ENCODE peak calls at places on chromosomes 11 and 22, in seven cellular contexts. B, I, J, W, Q, S and U are unnamed samples.
A peak's percentile ranks its signal among the peaks of the same experiment; 100 is the strongest.

GRCh38 chr11:12275818-12276217 is 101.6 kb upstream of the PARVA start:
- DNase-seq in Q (no peak), B (no peak), J (no peak), S (no peak), I (no peak), W (no peak), U (no peak)

GRCh38 chr11:96361778-96362177 is 18.8 kb upstream of the MAML2 start:
- DNase-seq in W (no peak), J (no peak), Q (no peak), S (no peak), B (no peak), I (no peak), U (peak; percentile 72)

GRCh38 chr22:48742191-48742555 is 1085.5 kb downstream of the BRD1 start:
- DNase-seq in S (no peak), Q (no peak), I (no peak), B (no peak), W (no peak), J (no peak), U (no peak)

GRCh38 chr11:45142241-45142885 is 4.1 kb upstream of the PRDM11 start:
- DNase-seq in S (no peak), Q (no peak), I (peak; percentile 32), J (no peak), B (no peak), W (peak; percentile 51), U (no peak)

GRCh38 chr11:1639666-1640065 is 10.1 kb downstream of the KRTAP5-5 start:
- DNase-seq in I (no peak), J (no peak), S (no peak), B (no peak), W (no peak), Q (no peak), U (no peak)

GRCh38 chr22:23306438-23306921 is 126.2 kb downstream of the BCR start:
- DNase-seq in B (no peak), S (no peak), I (peak; percentile 34), Q (no peak), J (no peak), W (peak; percentile 23), U (no peak)

GRCh38 chr11:117627259-117627658 is 169.8 kb downstream of the DSCAML1 start:
- DNase-seq in S (no peak), W (no peak), J (no peak), B (no peak), Q (no peak), I (no peak), U (no peak)

GRCh38 chr22:36335621-36336020 is 52.1 kb downstream of the MYH9 start:
- DNase-seq in S (no peak), Q (no peak), B (no peak), J (no peak), I (no peak), W (no peak), U (no peak)

GRCh38 chr22:32583921-32584335 is 109.3 kb downstream of the FBXO7 start:
- DNase-seq in B (no peak), J (no peak), S (no peak), I (no peak), Q (no peak), W (no peak), U (peak; percentile 19)

GRCh38 chr22:40374567-40374966 is 4.2 kb downstream of the SGSM3 start:
- DNase-seq in I (no peak), B (no peak), S (no peak), J (no peak), W (no peak), Q (no peak), U (no peak)

GRCh38 chr11:64124147-64124546 is 41.8 kb downstream of the MACROD1 start:
- DNase-seq in J (no peak), B (no peak), Q (no peak), W (no peak), S (no peak), I (no peak), U (no peak)

GRCh38 chr11:46490576-46491100 is 99.1 kb upstream of the CHRM4 start:
- DNase-seq in I (no peak), S (no peak), J (no peak), W (no peak), Q (no peak), B (no peak), U (no peak)

GRCh38 chr11:125165111-125165663 is 636 bp downstream of the PKNOX2 start:
- DNase-seq in Q (no peak), W (peak; percentile 45), S (peak; percentile 43), J (peak; percentile 21), B (no peak), I (peak; percentile 43), U (no peak)

GRCh38 chr11:3022300-3022967 is 30.3 kb upstream of the NAP1L4 start:
- DNase-seq in B (no peak), J (no peak), I (no peak), S (no peak), W (no peak), Q (no peak), U (no peak)

GRCh38 chr22:20138417-20138738 is 6.8 kb downstream of the ZDHHC8 start:
- DNase-seq in J (no peak), Q (no peak), S (no peak), I (no peak), B (no peak), W (no peak), U (no peak)

DNA sequence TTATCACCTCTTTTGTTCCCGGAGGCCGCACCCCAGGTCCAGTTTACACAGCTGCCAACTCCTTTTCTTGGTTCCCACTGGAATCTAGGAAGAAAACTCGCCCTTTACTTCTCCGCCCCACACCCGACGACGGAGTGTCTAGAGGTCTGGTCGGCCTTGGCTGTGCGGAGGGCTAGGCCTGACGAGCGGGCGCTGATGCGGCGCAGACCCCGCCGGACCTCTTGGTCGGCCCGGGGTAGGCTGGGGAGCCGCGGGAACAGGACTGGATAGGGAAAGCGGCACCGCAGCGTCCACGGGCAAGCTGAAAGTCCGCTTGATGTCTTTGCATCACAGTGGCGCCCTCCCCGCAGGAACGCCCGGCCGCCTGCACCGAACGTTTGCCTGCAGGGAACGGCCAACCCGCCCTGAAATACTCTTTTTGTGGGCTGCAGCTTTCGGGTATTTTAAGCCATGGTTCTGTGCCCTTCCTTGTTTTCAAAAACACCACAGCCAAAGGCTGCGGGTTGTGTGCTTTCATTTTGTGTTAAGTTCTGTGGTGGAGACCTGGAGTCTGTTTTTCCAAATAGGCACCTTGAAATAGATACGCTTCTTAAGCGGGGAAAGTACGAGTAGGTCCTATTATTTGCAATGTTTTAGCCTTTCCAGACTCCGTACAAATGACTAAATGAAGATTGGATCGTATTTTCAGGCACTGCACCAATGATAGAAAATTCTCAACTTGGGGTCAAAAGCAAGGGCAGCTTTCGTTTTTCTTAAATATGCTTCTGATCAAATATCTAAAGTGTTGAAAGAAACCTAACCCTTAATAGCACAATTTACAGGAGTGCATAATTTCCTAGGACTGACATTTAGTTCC is 880 bp upstream of the ZBED5 start:
- DNase-seq in Q (peak; percentile 54), J (no peak), B (no peak), W (peak; percentile 66), S (no peak), I (peak; percentile 68), U (peak; percentile 84)
- TF ChIP-seq POLR2A in Q (no peak), J (peak; percentile 28), B (no peak), W (no peak), S (no peak), I (no peak), U (no peak)

GRCh38 chr11:18634140-18635032 is at the start of gene SPTY2D1:
- DNase-seq in B (peak; percentile 99), I (peak; percentile 100), J (peak; percentile 96), S (peak; percentile 84), W (peak; percentile 99), Q (peak; percentile 100), U (peak; percentile 100)
- TF ChIP-seq POLR2A in B (peak; percentile 91), I (peak; percentile 95), J (peak; percentile 68), S (peak; percentile 95), W (peak; percentile 90), Q (peak; percentile 93), U (peak; percentile 98)

DNA sequence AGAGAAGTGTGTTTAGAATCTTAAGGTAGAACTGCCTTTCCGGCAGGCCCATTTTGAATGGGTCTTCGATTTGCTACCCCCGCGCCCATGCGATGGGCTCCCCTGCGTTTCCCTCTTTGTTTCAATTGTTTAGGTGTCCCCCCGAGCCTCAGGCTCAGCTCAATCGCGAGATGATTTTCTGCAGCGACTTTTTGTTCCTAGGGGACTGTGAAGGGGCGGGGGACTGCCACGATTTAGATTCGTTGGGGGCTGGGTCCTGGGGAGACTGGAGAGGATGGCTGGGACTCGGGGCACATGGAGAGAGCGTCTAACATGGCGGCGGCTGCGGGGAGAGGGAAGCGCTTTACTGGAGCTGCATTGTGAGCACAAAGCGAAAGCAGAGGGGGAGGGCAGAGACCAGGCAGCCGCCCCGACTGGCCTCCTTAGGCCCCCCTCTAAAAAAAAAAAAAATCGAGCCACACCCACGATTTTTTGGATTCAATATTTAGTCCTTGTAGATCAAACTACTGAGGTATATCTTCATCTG is 1.7 kb downstream of the CAPRIN1 start:
- DNase-seq in B (no peak), I (peak; percentile 85), Q (peak; percentile 73), J (peak; percentile 73), S (peak; percentile 46), W (peak; percentile 46), U (peak; percentile 91)
- TF ChIP-seq POLR2A in B (no peak), I (peak; percentile 40), Q (peak; percentile 31), J (peak; percentile 43), S (peak; percentile 65), W (no peak), U (peak; percentile 34)

GRCh38 chr22:17917490-17917983 is 106.8 kb downstream of the MICAL3 start:
- DNase-seq in S (no peak), Q (no peak), I (no peak), J (no peak), B (no peak), W (no peak), U (peak; percentile 81)
- TF ChIP-seq POLR2A in S (no peak), Q (no peak), I (no peak), J (no peak), B (no peak), W (no peak), U (peak; percentile 61)

DNA sequence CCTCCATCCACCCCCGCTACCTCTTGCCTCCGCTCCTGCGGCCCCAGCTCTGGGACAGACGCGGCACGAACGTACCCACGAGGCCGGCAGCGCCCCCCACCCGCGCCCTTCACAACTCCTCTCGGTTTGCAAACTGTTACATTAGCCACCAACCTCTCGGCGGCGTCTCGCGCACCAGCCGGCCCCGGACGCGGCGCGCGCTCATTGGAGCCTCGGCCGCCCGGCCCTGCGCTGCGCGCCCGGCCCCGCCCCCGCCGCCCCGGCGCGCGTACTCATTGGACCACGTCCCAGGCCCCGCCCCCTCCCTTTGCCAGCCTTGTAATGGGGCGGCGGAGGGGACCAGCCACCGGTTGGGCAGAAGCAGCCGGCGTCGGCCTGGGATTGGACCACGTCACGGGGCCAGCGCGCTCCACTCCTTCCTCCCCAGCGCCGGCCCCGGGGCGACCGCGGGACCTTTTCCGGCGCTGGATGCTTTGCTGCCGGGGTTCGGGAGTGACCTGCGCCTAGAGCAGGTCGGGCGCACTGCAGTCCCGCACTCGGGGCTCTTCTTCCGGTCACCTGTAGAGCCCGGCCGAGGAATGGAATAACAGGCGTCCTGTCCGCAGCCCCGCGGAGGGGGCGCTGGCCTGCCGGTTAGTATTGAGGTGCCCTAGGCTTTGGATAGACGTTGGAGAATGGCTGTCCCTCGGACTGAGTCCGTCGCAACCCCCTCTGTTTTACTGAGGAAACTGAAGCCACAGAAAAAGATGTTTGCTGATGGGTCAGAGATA is at the start of gene HYOU1:
- DNase-seq in I (peak; percentile 99), S (peak; percentile 99), J (peak; percentile 87), B (peak; percentile 87), W (peak; percentile 97), Q (peak; percentile 97), U (peak; percentile 98)
- TF ChIP-seq POLR2A in I (peak; percentile 88), S (peak; percentile 65), J (peak; percentile 71), B (peak; percentile 63), W (peak; percentile 74), Q (peak; percentile 59), U (peak; percentile 79)